ENCODE peak calls at places on chromosomes 1 and 21, in seven cellular contexts. I is left cardiac atrium; O is activated CD4-positive, CD25-positive, alpha-beta regulatory T cell; S is astrocyte of the spinal cord; J is GM13977; B is ecto neural progenitor cell; Z is cardiac fibroblast. R is an unnamed sample.
A peak's percentile ranks its signal among the peaks of the same experiment; 100 is the strongest.

GRCh38 chr1:3072948-3073519 is 4.0 kb downstream of the PRDM16 start:
- DNase-seq in I (no peak), O (no peak), S (peak; percentile 4), J (no peak), B (no peak), Z (no peak), R (no peak)

GRCh38 chr1:111600886-111601386 is 18.7 kb upstream of the RAP1A start:
- DNase-seq in I (no peak), O (no peak), S (no peak), J (peak; percentile 65), B (no peak), Z (no peak), R (no peak)

GRCh38 chr1:44676484-44677200 is 2.1 kb downstream of the ARMH1 start:
- DNase-seq in I (no peak), O (no peak), S (peak; percentile 32), J (no peak), B (no peak), Z (peak; percentile 65), R (no peak)

GRCh38 chr1:24888971-24889670 is 41.0 kb downstream of the RUNX3 start:
- DNase-seq in I (no peak), O (no peak), S (peak; percentile 29), J (no peak), B (peak; percentile 3), Z (peak; percentile 29), R (no peak)

GRCh38 chr1:71561729-71562128 is 480.9 kb upstream of the ZRANB2 start:
- DNase-seq in I (no peak), O (no peak), S (peak; percentile 86), J (no peak), B (no peak), Z (peak; percentile 77), R (no peak)

GRCh38 chr21:37095821-37096220 is 22.8 kb downstream of the TTC3 start:
- DNase-seq in I (no peak), O (no peak), S (no peak), J (no peak), B (no peak), Z (no peak), R (no peak)

GRCh38 chr1:176102700-176103244 is 104.3 kb downstream of the COP1 start:
- DNase-seq in I (no peak), O (no peak), S (no peak), J (no peak), B (no peak), Z (no peak), R (no peak)

GRCh38 chr1:109615879-109616278 is 3.5 kb downstream of the GNAT2 start:
- DNase-seq in I (peak; percentile 38), O (no peak), S (no peak), J (peak; percentile 20), B (no peak), Z (peak; percentile 26), R (no peak)

GRCh38 chr1:204232530-204232929 is 18.7 kb upstream of the GOLT1A start:
- DNase-seq in I (no peak), O (no peak), S (peak; percentile 6), J (no peak), B (no peak), Z (peak; percentile 16), R (no peak)

GRCh38 chr1:5878938-5879337 is 113.3 kb downstream of the NPHP4 start:
- DNase-seq in I (no peak), O (no peak), S (no peak), J (no peak), B (no peak), Z (no peak), R (peak; percentile 12)

GRCh38 chr1:177848577-177848976 is 121.3 kb downstream of the SEC16B start:
- DNase-seq in I (no peak), O (no peak), S (peak; percentile 35), J (no peak), B (no peak), Z (no peak), R (no peak)

GRCh38 chr21:35309316-35309715 is 260.2 kb upstream of the RUNX1 start:
- DNase-seq in I (no peak), O (no peak), S (peak; percentile 72), J (no peak), B (no peak), Z (no peak), R (no peak)

GRCh38 chr1:81802601-81803422 is 2.1 kb downstream of the ADGRL2 start:
- DNase-seq in I (peak; percentile 78), O (no peak), S (peak; percentile 53), J (peak; percentile 16), B (peak; percentile 79), Z (peak; percentile 81), R (peak; percentile 79)

GRCh38 chr1:161973924-161974845 is 49.5 kb downstream of the OLFML2B start:
- DNase-seq in I (peak; percentile 51), O (no peak), S (no peak), J (no peak), B (no peak), Z (peak; percentile 25), R (peak; percentile 78)

GRCh38 chr1:221563476-221563921 is 178.4 kb downstream of the DUSP10 start:
- DNase-seq in I (no peak), O (no peak), S (no peak), J (no peak), B (no peak), Z (no peak), R (no peak)

GRCh38 chr1:213714645-213715044 is 273.1 kb upstream of the PROX1 start:
- DNase-seq in I (no peak), O (no peak), S (no peak), J (no peak), B (no peak), Z (no peak), R (no peak)

GRCh38 chr1:70633004-70633403 is 221.9 kb downstream of the CTH start:
- DNase-seq in I (no peak), O (no peak), S (no peak), J (no peak), B (no peak), Z (no peak), R (no peak)

GRCh38 chr1:2894381-2895041 is 93.0 kb upstream of the TTC34 start:
- DNase-seq in I (no peak), O (no peak), S (no peak), J (no peak), B (no peak), Z (no peak), R (no peak)

GRCh38 chr1:158180741-158181576 is at the start of gene CD1D:
- DNase-seq in I (peak; percentile 34), O (no peak), S (peak; percentile 7), J (peak; percentile 58), B (peak; percentile 69), Z (peak; percentile 61), R (peak; percentile 36)

GRCh38 chr21:46264046-46264689 is 21.2 kb downstream of the MCM3AP start:
- DNase-seq in I (no peak), O (no peak), S (no peak), J (no peak), B (no peak), Z (no peak), R (no peak)

GRCh38 chr1:201740609-201741231 is 88.2 kb upstream of the IPO9 start:
- DNase-seq in I (no peak), O (no peak), S (no peak), J (no peak), B (no peak), Z (no peak), R (no peak)